ENCODE peak calls at places on chromosomes 6 and 20, in ten cellular contexts. G is tibial nerve, P is IMR-90, E is thyroid gland, F is coronary artery, O is tibial artery, Y is colonic mucosa, K is endodermal cell, M is Peyer's patch, R is psoas muscle. Z is an unnamed sample.

GRCh38 chr6:71642120-71642519 is 244.2 kb upstream of the RIMS1 start:
- DNase-seq in G (no peak), P (no peak), E (no peak), F (no peak), O (no peak), Y (no peak), K (no peak), M (no peak), R (no peak), Z (no peak)

GRCh38 chr6:168213121-168213524 is 106.5 kb downstream of the DACT2 start:
- DNase-seq in G (no peak), P (no peak), E (no peak), F (no peak), O (no peak), Y (no peak), K (peak; percentile 40), M (no peak), R (no peak), Z (no peak)

GRCh38 chr6:3608159-3608558 is 143.4 kb downstream of the PXDC1 start:
- DNase-seq in G (no peak), P (no peak), E (no peak), F (peak; percentile 53), O (no peak), Y (no peak), K (no peak), M (no peak), R (no peak), Z (no peak)

GRCh38 chr20:7196481-7196880 is 429.0 kb downstream of the BMP2 start:
- DNase-seq in G (no peak), P (no peak), E (no peak), F (no peak), O (no peak), Y (no peak), K (no peak), M (no peak), R (no peak), Z (no peak)

GRCh38 chr6:169724554-169725269 is 412 bp upstream of the PHF10 start:
- DNase-seq in G (peak; percentile 19), P (peak; percentile 24), E (peak; percentile 56), F (peak; percentile 77), O (no peak), Y (peak; percentile 60), K (peak; percentile 94), M (peak; percentile 66), R (peak; percentile 71), Z (peak; percentile 49)

GRCh38 chr6:137541531-137541930 is 47.3 kb upstream of the OLIG3 start:
- DNase-seq in G (no peak), P (no peak), E (no peak), F (no peak), O (no peak), Y (no peak), K (no peak), M (no peak), R (no peak), Z (no peak)

GRCh38 chr6:6588064-6588923 is at the start of gene LY86:
- DNase-seq in G (no peak), P (no peak), E (no peak), F (no peak), O (no peak), Y (no peak), K (no peak), M (peak; percentile 52), R (no peak), Z (no peak)

GRCh38 chr6:158086054-158086705 is 81.9 kb downstream of the SERAC1 start:
- DNase-seq in G (no peak), P (peak; percentile 64), E (no peak), F (no peak), O (no peak), Y (no peak), K (no peak), M (no peak), R (no peak), Z (no peak)

GRCh38 chr6:132937466-132937906 is 123.1 kb downstream of the RPS12 start:
- DNase-seq in G (no peak), P (peak; percentile 44), E (peak; percentile 67), F (no peak), O (no peak), Y (peak; percentile 30), K (peak; percentile 87), M (no peak), R (no peak), Z (no peak)

GRCh38 chr6:137933696-137934095 is 66.6 kb downstream of the TNFAIP3 start:
- DNase-seq in G (peak; percentile 46), P (peak; percentile 75), E (no peak), F (no peak), O (peak; percentile 82), Y (no peak), K (no peak), M (no peak), R (peak; percentile 73), Z (no peak)

GRCh38 chr6:153170511-153170910 is 39.4 kb upstream of the RGS17 start:
- DNase-seq in G (no peak), P (peak; percentile 52), E (no peak), F (no peak), O (no peak), Y (no peak), K (no peak), M (no peak), R (no peak), Z (no peak)

GRCh38 chr20:49964964-49965780 is 17.6 kb upstream of the SNAI1 start:
- DNase-seq in G (no peak), P (no peak), E (no peak), F (no peak), O (no peak), Y (peak; percentile 54), K (peak; percentile 93), M (no peak), R (no peak), Z (no peak)

GRCh38 chr6:158653577-158654354 is 3.9 kb downstream of the SYTL3 start:
- DNase-seq in G (no peak), P (peak; percentile 72), E (no peak), F (no peak), O (no peak), Y (peak; percentile 47), K (peak; percentile 48), M (peak; percentile 85), R (no peak), Z (no peak)

GRCh38 chr20:8043687-8044278 is 24.2 kb upstream of the TMX4 start:
- DNase-seq in G (peak; percentile 68), P (peak; percentile 68), E (no peak), F (no peak), O (no peak), Y (peak; percentile 28), K (no peak), M (no peak), R (no peak), Z (no peak)

GRCh38 chr6:144362042-144363018 is 77.2 kb downstream of the UTRN start:
- DNase-seq in G (no peak), P (no peak), E (peak; percentile 20), F (no peak), O (no peak), Y (no peak), K (no peak), M (no peak), R (no peak), Z (no peak)

GRCh38 chr20:35572838-35573237 is 31.0 kb downstream of the ERGIC3 start:
- DNase-seq in G (no peak), P (no peak), E (no peak), F (no peak), O (no peak), Y (no peak), K (no peak), M (no peak), R (no peak), Z (no peak)

GRCh38 chr6:1405221-1405620 is 15.8 kb downstream of the FOXF2 start:
- DNase-seq in G (no peak), P (no peak), E (no peak), F (no peak), O (no peak), Y (no peak), K (no peak), M (no peak), R (no peak), Z (no peak)

DNA sequence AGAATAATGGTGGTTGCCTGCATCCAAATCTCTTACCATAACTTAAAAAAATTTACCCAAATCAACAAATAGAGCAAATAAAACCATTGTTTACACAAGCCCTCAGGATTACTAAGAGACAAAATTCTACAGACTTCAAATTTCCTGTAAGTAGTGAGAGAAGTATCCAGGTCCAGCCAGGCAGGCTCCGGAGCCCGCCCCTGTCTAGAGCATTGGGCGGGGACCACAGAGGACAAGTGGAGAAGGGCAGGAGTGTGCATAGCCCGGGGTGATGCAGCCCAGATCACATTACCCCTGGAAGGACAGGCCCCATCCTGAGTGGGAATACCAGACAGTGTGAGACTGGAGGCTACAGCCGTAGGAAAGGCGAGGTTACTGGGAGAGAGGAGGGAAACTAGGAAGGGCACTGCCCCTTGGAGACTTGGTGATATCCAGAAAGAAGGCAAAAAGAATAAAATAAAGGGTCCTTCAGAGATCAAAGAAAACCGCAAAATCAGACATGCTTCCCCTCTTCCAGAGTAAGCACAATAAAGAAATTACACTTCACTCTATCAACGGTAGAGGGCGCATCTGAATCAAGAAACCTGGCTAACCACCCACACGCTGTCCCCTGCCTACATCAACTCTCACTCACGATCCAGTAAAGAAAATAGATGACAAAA is 26.6 kb downstream of the RIN2 start:
- DNase-seq in G (peak; percentile 79), P (peak; percentile 91), E (peak; percentile 72), F (no peak), O (peak; percentile 49), Y (peak; percentile 73), K (peak; percentile 70), M (no peak), R (peak; percentile 67), Z (peak; percentile 80)
- H3K27ac ChIP-seq in G (peak overlapping the region; percentile 34), P (peak overlapping the region; percentile 94), E (peak overlapping the region; percentile 69), F (peak overlapping the region; percentile 0), O (peak overlapping the region; percentile 61), Y (peak overlapping the region; percentile 44), K (peak overlapping the region; percentile 64), M (no peak overlapping the region), R (peak overlapping the region; percentile 63), Z (peak overlapping the region; percentile 48)

DNA sequence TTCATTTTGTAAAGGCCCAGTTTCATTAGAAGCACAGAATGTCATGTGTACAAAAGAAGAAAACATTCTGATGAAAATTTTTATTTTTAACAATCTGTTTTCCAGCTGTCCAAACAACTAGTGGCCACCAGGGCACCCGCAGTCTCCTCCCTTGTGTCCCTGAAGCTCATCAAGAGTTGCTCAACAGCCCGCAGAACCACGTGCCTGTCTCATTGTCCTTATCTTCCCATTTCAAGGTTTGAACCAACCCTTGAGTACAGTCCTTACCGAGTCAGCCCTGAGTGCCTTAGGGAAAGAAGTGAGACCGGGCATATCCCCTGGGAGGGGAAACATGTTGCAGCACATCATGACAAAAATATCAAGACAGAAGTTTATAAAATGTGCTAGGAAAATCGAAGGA is 15.9 kb upstream of the ZNF133 start:
- DNase-seq in G (peak; percentile 64), P (no peak), E (no peak), F (no peak), O (peak; percentile 28), Y (no peak), K (no peak), M (no peak), R (peak; percentile 69), Z (no peak)
- TF ChIP-seq CTCF in G (no peak), P (no peak), E (no peak), F (no peak), O (no peak), Y (no peak), K (peak; percentile 64), M (peak; percentile 32), R (no peak), Z (no peak)

GRCh38 chr6:151242420-151242841 is 2.7 kb downstream of the AKAP12 start:
- DNase-seq in G (no peak), P (no peak), E (peak; percentile 88), F (no peak), O (no peak), Y (no peak), K (no peak), M (no peak), R (no peak), Z (no peak)
- H3K4me3 ChIP-seq in G (no peak overlapping the region), P (no peak overlapping the region), E (no peak overlapping the region), F (peak overlapping the region; percentile 87), O (peak overlapping the region; percentile 95), Y (no peak overlapping the region), K (peak overlapping the region; percentile 21), M (no peak overlapping the region), R (peak overlapping the region; percentile 73), Z (no peak overlapping the region)

GRCh38 chr20:17947474-17947815 is 21.1 kb downstream of the SNX5 start:
- DNase-seq in G (no peak), P (no peak), E (no peak), F (no peak), O (no peak), Y (no peak), K (no peak), M (no peak), R (no peak), Z (no peak)
- H3K27ac ChIP-seq in G (no peak overlapping the region), P (no peak overlapping the region), E (no peak overlapping the region), F (no peak overlapping the region), O (no peak overlapping the region), Y (no peak overlapping the region), K (no peak overlapping the region), M (no peak overlapping the region), R (no peak overlapping the region), Z (no peak overlapping the region)

Z was measured in left lung.